ENCODE peak calls at places on chromosomes 16 and 17, in eight cellular contexts. W, U, T, K, L, B, J and F are unnamed samples. For H3K9me3 and H3K4me1, the result is how much of the 10 kb centered on the place peaks cover.

GRCh38 chr16:17359778-17360177 is 111.0 kb downstream of the XYLT1 start:
- DNase-seq in K (no peak), L (peak), T (no peak), B (no peak), U (no peak), W (peak), J (no peak), F (peak)

GRCh38 chr17:4808378-4808767 is 1.4 kb downstream of the PLD2 start:
- DNase-seq in K (peak), J (peak), W (peak), T (no peak), L (no peak), B (peak), U (peak), F (no peak)

GRCh38 chr16:48681520-48681919 is 71.5 kb upstream of the N4BP1 start:
- DNase-seq in W (no peak), K (no peak), U (no peak), T (no peak), B (no peak), J (no peak), L (no peak), F (no peak)

GRCh38 chr16:16075463-16076399 is 126.3 kb downstream of the ABCC1 start:
- DNase-seq in K (peak), B (peak), J (peak), U (peak), T (no peak), L (peak), W (no peak), F (no peak)

GRCh38 chr17:5711344-5711743 is 127.0 kb upstream of the NLRP1 start:
- DNase-seq in L (no peak), T (no peak), J (no peak), K (no peak), B (no peak), U (no peak), W (no peak), F (no peak)

GRCh38 chr16:12027091-12027490 is 50.6 kb downstream of the SNX29 start:
- DNase-seq in K (no peak), J (peak), U (no peak), B (no peak), W (no peak), T (no peak), L (no peak), F (no peak)

GRCh38 chr17:78267257-78268073 is 36.0 kb downstream of the TMEM235 start:
- DNase-seq in T (no peak), J (no peak), W (no peak), B (no peak), K (no peak), U (no peak), L (no peak), F (peak)

GRCh38 chr16:19698480-19699465 is 19.3 kb downstream of the KNOP1 start:
- DNase-seq in K (no peak), L (peak), B (no peak), J (no peak), U (no peak), W (peak), T (no peak), F (no peak)

GRCh38 chr17:5399767-5400166 is 19.7 kb downstream of the NUP88 start:
- DNase-seq in T (no peak), L (peak), J (no peak), B (no peak), W (no peak), K (no peak), U (no peak), F (no peak)

GRCh38 chr17:59441459-59442096 is 110.1 kb downstream of the YPEL2 start:
- DNase-seq in U (no peak), K (no peak), L (no peak), W (no peak), T (no peak), J (no peak), B (no peak), F (no peak)

GRCh38 chr17:36597229-36597628 is 4.2 kb upstream of the MRM1 start:
- DNase-seq in J (no peak), B (peak), U (no peak), L (no peak), T (no peak), W (no peak), K (peak), F (no peak)

GRCh38 chr17:47948706-47949196 is 7.4 kb downstream of the PNPO start:
- DNase-seq in B (peak), T (no peak), L (no peak), K (no peak), W (peak), U (no peak), J (peak), F (no peak)

GRCh38 chr17:12709063-12709462 is 43.4 kb downstream of the MYOCD start:
- DNase-seq in L (peak), T (no peak), U (no peak), K (no peak), B (no peak), J (no peak), W (peak), F (no peak)

GRCh38 chr17:233473-233941 is 52.1 kb upstream of the DOC2B start:
- DNase-seq in W (no peak), U (peak), B (peak), L (no peak), T (no peak), J (peak), K (peak), F (no peak)

GRCh38 chr16:9099131-9099625 is 7.7 kb downstream of the HAPSTR1 start:
- DNase-seq in K (no peak), J (no peak), B (peak), L (peak), T (no peak), U (no peak), W (peak), F (no peak)

GRCh38 chr17:41800601-41801373 is 11.0 kb downstream of the P3H4 start:
- DNase-seq in J (no peak), U (peak), L (no peak), K (peak), B (peak), W (peak), T (no peak), F (no peak)

GRCh38 chr17:56638536-56639177 is 45.2 kb downstream of the NOG start:
- DNase-seq in L (no peak), W (peak), J (no peak), T (no peak), U (no peak), B (no peak), K (no peak), F (no peak)

GRCh38 chr16:83233153-83233552 is 574.6 kb upstream of the HSBP1 start:
- DNase-seq in J (no peak), T (no peak), B (no peak), U (no peak), W (peak), L (peak), K (no peak), F (no peak)

GRCh38 chr17:32909787-32910369 is 18.1 kb upstream of the TMEM98 start:
- DNase-seq in T (peak), W (peak), U (peak), L (peak), K (peak), J (peak), B (peak), F (peak)

GRCh38 chr16:65842067-65842466 is 524.4 kb upstream of the CDH5 start:
- DNase-seq in B (no peak), J (no peak), K (no peak), T (no peak), W (peak), L (peak), U (no peak), F (no peak)

GRCh38 chr17:42895185-42895555 is 5.4 kb upstream of the G6PC1 start:
- DNase-seq in W (peak), K (peak), T (peak), J (peak), B (peak), L (peak), U (peak), F (no peak)

GRCh38 chr16:17835118-17835949 is 364.6 kb upstream of the XYLT1 start:
- DNase-seq in W (peak), J (no peak), T (no peak), K (no peak), L (no peak), U (no peak), B (no peak), F (no peak)

GRCh38 chr16:30992931-30993816 is 8.2 kb downstream of the HSD3B7 start:
- DNase-seq in W (no peak), B (no peak), J (no peak), K (no peak), T (no peak), L (no peak), U (no peak), F (no peak)

GRCh38 chr16:1347962-1348361 is 3.7 kb downstream of the TSR3 start:
- DNase-seq in K (no peak), L (no peak), U (no peak), B (no peak), W (no peak), T (no peak), J (no peak), F (no peak)

GRCh38 chr17:45969726-45970125 is 29.3 kb upstream of the STH start:
- DNase-seq in B (no peak), K (no peak), L (no peak), U (no peak), W (no peak), J (no peak), T (no peak), F (no peak)

DNA sequence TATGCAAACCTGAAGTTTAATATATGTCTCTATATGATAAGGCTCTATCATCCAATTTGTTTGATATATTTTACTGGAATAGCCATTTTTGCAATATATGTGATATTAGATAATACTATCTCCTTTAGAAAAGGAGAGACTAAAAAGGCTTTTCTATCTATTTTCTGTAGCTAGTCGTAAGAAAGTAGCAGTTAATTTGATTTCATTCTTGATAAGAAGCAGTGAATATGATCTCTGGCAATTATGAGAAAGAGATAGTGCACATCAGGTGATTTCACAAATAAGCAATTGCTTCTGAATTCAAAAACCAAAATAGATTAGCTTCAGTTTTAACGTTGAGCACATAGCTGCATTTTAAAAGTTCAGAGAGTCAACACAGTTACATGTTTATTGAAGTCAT is 1318.4 kb downstream of the CDH8 start:
- DNase-seq in T (no peak), W (no peak), L (no peak), B (no peak), K (no peak), U (no peak), J (no peak), F (no peak)
- H3K9me3 ChIP-seq in T (under half), W (under half), L (under half), B (under half), K (under half), U (under half), J (under half), F (under half)

GRCh38 chr17:50534222-50534978 is 1.9 kb downstream of the EPN3 start:
- DNase-seq in K (peak), W (peak), B (peak), T (no peak), U (no peak), J (peak), L (no peak), F (no peak)
- H3K4me3 ChIP-seq in K (peak), W (peak), B (peak), T (no peak), U (no peak), J (no peak), L (no peak), F (no peak)

DNA sequence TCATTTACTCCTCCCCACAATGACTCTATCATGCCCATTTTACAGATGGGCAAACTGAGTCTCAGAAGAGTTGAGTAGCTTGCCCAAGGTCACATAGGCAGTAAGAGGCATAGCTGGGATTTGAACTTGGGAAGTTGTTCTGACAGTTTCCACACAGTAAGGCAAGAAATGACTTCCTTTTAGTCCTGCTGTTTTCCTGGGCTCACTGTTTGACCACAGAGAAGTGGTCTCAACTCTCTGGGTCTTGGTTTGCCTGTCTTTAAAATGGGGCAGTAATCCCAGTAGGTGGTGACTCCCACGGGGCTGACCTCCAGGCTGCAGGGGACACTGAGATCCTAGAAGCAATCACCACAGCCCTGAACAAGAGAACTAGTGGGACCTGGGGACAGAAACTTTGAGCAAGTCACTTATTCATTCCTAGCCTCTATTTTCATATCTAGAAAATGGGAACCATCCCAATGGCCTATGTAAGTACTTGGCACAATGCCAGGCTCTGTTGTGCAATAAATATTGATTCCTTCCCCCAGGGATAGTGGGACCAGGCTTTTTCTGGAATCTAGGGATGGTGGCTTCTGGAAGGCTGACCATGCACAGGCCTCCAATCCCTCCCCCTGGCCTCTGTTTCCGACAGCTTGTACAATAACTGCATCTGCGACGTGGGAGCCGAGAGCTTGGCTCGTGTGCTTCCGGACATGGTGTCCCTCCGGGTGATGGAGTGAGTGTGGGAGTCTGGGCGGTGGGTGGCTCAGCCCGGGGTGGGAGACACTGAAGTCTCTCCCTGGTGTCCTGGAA is 20.5 kb downstream of the DEXI start:
- DNase-seq in U (no peak), B (no peak), J (no peak), L (no peak), T (peak), K (no peak), W (peak), F (no peak)
- H3K4me1 ChIP-seq in U (under half), B (under half), J (under half), L (under half), T (under half), K (under half), W (under half), F (under half)

GRCh38 chr17:31558748-31559646 is 167.5 kb downstream of the RAB11FIP4 start:
- DNase-seq in L (peak), W (peak), U (peak), T (no peak), K (peak), B (peak), J (peak), F (peak)

GRCh38 chr17:31556969-31557620 is 165.6 kb downstream of the RAB11FIP4 start:
- DNase-seq in B (no peak), J (no peak), L (no peak), W (no peak), U (no peak), K (no peak), T (no peak), F (no peak)

GRCh38 chr17:31550389-31551056 is 159.0 kb downstream of the RAB11FIP4 start:
- DNase-seq in K (no peak), L (peak), T (no peak), B (peak), W (peak), U (no peak), J (no peak), F (no peak)

GRCh38 chr17:31552568-31552967 is 161.1 kb downstream of the RAB11FIP4 start:
- DNase-seq in T (no peak), K (no peak), U (no peak), B (no peak), W (no peak), L (no peak), J (no peak), F (no peak)

DNA sequence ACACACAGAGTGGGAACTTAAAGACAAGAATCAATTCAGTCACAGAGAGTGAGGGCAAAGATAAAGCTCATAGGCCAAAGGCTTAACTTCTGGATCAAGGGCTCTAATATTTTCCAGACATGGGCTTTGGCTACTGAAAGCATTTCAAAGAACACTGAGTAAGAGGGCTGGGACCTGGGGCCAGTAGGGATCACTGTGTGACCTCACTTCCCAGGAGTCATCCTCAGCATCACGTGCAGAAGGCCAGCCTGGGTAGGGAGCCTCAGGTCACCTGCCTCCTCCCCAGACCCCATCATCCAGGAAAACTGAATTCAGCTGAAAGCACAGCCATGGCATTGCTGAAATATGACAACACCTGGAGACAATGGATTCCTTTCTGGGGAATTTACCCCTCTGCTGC is 163.5 kb downstream of the RAB11FIP4 start:
- DNase-seq in T (no peak), J (no peak), L (no peak), W (peak), B (no peak), K (no peak), U (no peak), F (no peak)
- H3K9me3 ChIP-seq in T (under half), J (under half), L (under half), W (under half), B (under half), K (under half), U (under half), F (under half)

DNA sequence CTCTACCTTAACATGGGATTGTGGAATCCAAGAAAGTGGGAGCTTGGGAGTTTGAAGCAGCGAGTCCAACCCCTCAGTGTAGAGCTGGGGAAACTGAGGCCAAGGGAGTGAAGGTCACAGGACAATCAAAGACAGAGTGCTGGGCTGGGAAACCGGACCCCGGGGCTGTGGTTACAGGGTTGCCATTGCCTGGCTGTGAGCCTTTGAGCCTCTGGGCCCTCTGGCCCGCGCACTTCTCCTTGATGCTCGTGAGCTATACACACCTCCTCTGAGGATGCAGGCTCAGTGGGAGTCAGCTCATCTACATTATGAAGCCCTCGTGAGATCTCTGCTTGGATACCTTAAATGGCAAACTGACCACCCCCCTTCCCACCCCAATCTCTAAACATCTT is 2.1 kb downstream of the ABCC3 start:
- DNase-seq in W (no peak), U (no peak), J (no peak), T (no peak), K (no peak), B (no peak), L (no peak), F (no peak)
- H3K4me3 ChIP-seq in W (no peak), U (no peak), J (no peak), T (no peak), K (no peak), B (no peak), L (no peak), F (no peak)

GRCh38 chr16:84599528-84600202 is 18.2 kb downstream of the COTL1 start:
- DNase-seq in T (no peak), L (peak), B (peak), J (peak), U (peak), W (peak), K (peak), F (peak)
- H3K4me1 ChIP-seq in T (under half), L (half or more), B (under half), J (under half), U (under half), W (under half), K (half or more), F (half or more)

GRCh38 chr17:49908782-49909714 is 59.9 kb upstream of the DLX4 start:
- DNase-seq in U (no peak), W (no peak), B (no peak), J (no peak), K (no peak), L (no peak), T (no peak), F (no peak)

GRCh38 chr17:49910094-49910857 is 58.7 kb upstream of the DLX4 start:
- DNase-seq in L (no peak), W (peak), T (no peak), J (peak), U (no peak), B (no peak), K (no peak), F (no peak)

GRCh38 chr17:49913226-49914095 is 55.5 kb upstream of the DLX4 start:
- DNase-seq in T (no peak), K (no peak), J (no peak), L (peak), B (no peak), U (no peak), W (peak), F (no peak)

GRCh38 chr17:49914096-49914490 is 54.9 kb upstream of the DLX4 start:
- DNase-seq in J (no peak), L (no peak), B (no peak), K (no peak), T (no peak), U (no peak), W (no peak), F (no peak)

DNA sequence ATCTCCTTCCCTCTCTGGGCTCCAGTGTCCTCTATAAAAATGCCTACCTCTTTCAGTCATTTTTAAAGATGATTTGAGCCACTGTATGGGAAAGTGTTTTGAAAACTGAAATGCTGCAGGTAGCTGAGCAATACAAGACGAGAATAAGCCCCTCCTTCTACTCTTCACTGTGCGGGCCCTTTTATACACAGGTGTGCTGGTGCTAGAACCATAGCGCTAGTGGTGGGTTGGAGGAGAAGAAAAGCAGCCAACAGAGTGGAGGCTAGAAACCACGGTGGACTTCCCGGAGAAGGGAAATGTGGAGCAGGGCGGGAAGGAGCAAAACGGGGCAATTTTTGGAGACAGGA is 58.2 kb upstream of the DLX4 start:
- DNase-seq in J (no peak), W (no peak), L (no peak), K (no peak), U (no peak), T (no peak), B (no peak), F (no peak)
- H3K9me3 ChIP-seq in J (under half), W (under half), L (under half), K (under half), U (under half), T (under half), B (under half), F (under half)

DNA sequence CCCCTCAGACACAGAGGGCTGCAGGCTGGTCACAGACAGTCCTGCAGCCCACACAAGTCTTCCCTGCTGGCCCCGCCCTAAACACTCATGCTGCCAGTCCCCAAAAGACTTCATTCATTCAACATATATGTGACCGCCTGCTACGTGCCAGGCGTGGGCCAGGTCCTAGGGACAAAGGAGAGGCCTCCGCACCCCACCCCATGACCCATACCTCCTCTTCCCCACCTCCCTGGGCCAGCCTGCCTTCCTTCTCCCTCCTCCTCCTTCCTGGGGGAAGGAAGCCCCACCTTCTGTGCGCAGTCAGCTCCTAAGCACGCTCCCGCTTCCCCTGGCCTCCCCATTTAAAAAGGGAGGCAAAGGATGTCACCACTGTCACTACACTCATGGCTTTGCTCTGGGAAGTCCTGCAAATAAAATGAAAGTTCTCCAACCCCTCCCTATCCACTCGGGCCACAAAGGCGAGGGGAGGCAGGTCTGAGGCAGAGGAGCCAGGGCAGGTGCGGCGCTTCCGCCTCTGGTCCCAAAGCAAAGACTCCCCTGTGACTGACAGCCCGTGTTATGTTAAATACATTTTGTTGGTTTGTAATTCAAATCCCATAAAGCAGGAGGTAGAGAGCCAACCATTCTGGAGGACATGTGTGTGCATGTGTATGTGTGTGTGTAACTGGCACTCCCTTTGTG is 9.0 kb downstream of the DNAAF8 start:
- DNase-seq in J (no peak), B (peak), W (peak), K (peak), T (no peak), U (no peak), L (no peak), F (no peak)
- H3K4me3 ChIP-seq in J (no peak), B (peak), W (no peak), K (peak), T (no peak), U (no peak), L (no peak), F (no peak)